ENCODE peak calls at places on chromosome 6, in five cellular contexts. F, B, K, J and A are unnamed samples.
A peak's percentile ranks its signal among the peaks of the same experiment; 100 is the strongest.

GRCh38 chr6:184161-184695 is 108.1 kb upstream of the DUSP22 start:
- DNase-seq in F (peak; percentile 86), B (no peak), K (no peak), J (no peak), A (no peak)

GRCh38 chr6:165814669-165815068 is 151.6 kb upstream of the PDE10A start:
- DNase-seq in F (no peak), B (no peak), K (no peak), J (no peak), A (no peak)

GRCh38 chr6:45772886-45773285 is 242.8 kb downstream of the CLIC5 start:
- DNase-seq in F (no peak), B (no peak), K (no peak), J (no peak), A (no peak)

GRCh38 chr6:165091121-165091785 is 218.2 kb downstream of the C6orf118 start:
- DNase-seq in F (no peak), B (no peak), K (no peak), J (no peak), A (no peak)

GRCh38 chr6:88920777-88921728 is 42.4 kb downstream of the RNGTT start:
- DNase-seq in F (no peak), B (no peak), K (no peak), J (no peak), A (no peak)

GRCh38 chr6:8589941-8590676 is 154.8 kb upstream of the SLC35B3 start:
- DNase-seq in F (no peak), B (no peak), K (no peak), J (no peak), A (no peak)

GRCh38 chr6:15437090-15437489 is 191.2 kb downstream of the JARID2 start:
- DNase-seq in F (no peak), B (no peak), K (no peak), J (no peak), A (no peak)

GRCh38 chr6:90105766-90106165 is 190.9 kb downstream of the BACH2 start:
- DNase-seq in F (no peak), B (no peak), K (no peak), J (no peak), A (no peak)

GRCh38 chr6:79170915-79171314 is 63.6 kb downstream of the HMGN3 start:
- DNase-seq in F (no peak), B (peak; percentile 77), K (no peak), J (no peak), A (no peak)

GRCh38 chr6:55868910-55869479 is 6.4 kb downstream of the BMP5 start:
- DNase-seq in F (no peak), B (peak; percentile 11), K (no peak), J (no peak), A (peak; percentile 16)

GRCh38 chr6:39602590-39603319 is 122.5 kb downstream of the KIF6 start:
- DNase-seq in F (no peak), B (no peak), K (no peak), J (no peak), A (no peak)

GRCh38 chr6:106066984-106067383 is 19.2 kb upstream of the PRDM1 start:
- DNase-seq in F (no peak), B (peak; percentile 56), K (no peak), J (no peak), A (no peak)

GRCh38 chr6:108667984-108668383 is 107.3 kb downstream of the FOXO3 start:
- DNase-seq in F (no peak), B (peak; percentile 57), K (no peak), J (no peak), A (peak; percentile 5)

GRCh38 chr6:122825180-122825579 is 36.1 kb downstream of the SMPDL3A start:
- DNase-seq in F (no peak), B (no peak), K (no peak), J (no peak), A (no peak)

GRCh38 chr6:41733707-41734665 is 1.4 kb downstream of the TFEB start:
- DNase-seq in F (peak; percentile 92), B (peak; percentile 57), K (peak; percentile 88), J (peak; percentile 78), A (peak; percentile 95)

GRCh38 chr6:143215785-143216184 is 155.1 kb downstream of the AIG1 start:
- DNase-seq in F (no peak), B (no peak), K (no peak), J (no peak), A (no peak)

GRCh38 chr6:134482585-134483346 is 164.9 kb upstream of the SGK1 start:
- DNase-seq in F (no peak), B (no peak), K (no peak), J (peak; percentile 51), A (no peak)

GRCh38 chr6:21115111-21115510 is 478.4 kb upstream of the SOX4 start:
- DNase-seq in F (no peak), B (peak; percentile 42), K (no peak), J (no peak), A (no peak)

GRCh38 chr6:108564178-108564577 is 3.5 kb downstream of the FOXO3 start:
- DNase-seq in F (no peak), B (peak; percentile 99), K (no peak), J (no peak), A (no peak)

GRCh38 chr6:23559587-23560343 is 566.2 kb upstream of the NRSN1 start:
- DNase-seq in F (no peak), B (no peak), K (peak; percentile 36), J (peak; percentile 9), A (no peak)

GRCh38 chr6:20205722-20206154 is 6.5 kb downstream of the MBOAT1 start:
- DNase-seq in F (no peak), B (no peak), K (no peak), J (no peak), A (no peak)

GRCh38 chr6:21747441-21747840 is 153.9 kb downstream of the SOX4 start:
- DNase-seq in F (no peak), B (no peak), K (no peak), J (no peak), A (no peak)

GRCh38 chr6:16239798-16240123 is 1.4 kb downstream of the GMPR start:
- DNase-seq in F (no peak), B (peak; percentile 35), K (no peak), J (no peak), A (no peak)

GRCh38 chr6:39778581-39779270 is 13.4 kb upstream of the DAAM2 start:
- DNase-seq in F (no peak), B (peak; percentile 24), K (no peak), J (no peak), A (no peak)

GRCh38 chr6:168934856-168935627 is 318.6 kb downstream of the THBS2 start:
- DNase-seq in F (no peak), B (peak; percentile 12), K (no peak), J (no peak), A (no peak)

GRCh38 chr6:130559166-130559565 is 193.3 kb downstream of the TMEM200A start:
- DNase-seq in F (no peak), B (no peak), K (no peak), J (no peak), A (no peak)

GRCh38 chr6:2853766-2854393 is 12.2 kb upstream of the SERPINB1 start:
- DNase-seq in F (peak; percentile 70), B (peak; percentile 87), K (peak; percentile 61), J (no peak), A (peak; percentile 60)

GRCh38 chr6:158475344-158476302 is 84.3 kb upstream of the TMEM181 start:
- DNase-seq in F (no peak), B (peak; percentile 60), K (no peak), J (no peak), A (peak; percentile 84)

GRCh38 chr6:134081506-134081905 is 29.1 kb upstream of the SLC2A12 start:
- DNase-seq in F (no peak), B (no peak), K (no peak), J (no peak), A (no peak)

GRCh38 chr6:18501313-18502013 is 114.3 kb downstream of the RNF144B start:
- DNase-seq in F (no peak), B (peak; percentile 55), K (peak; percentile 60), J (peak; percentile 46), A (peak; percentile 30)

GRCh38 chr6:37038297-37039198 is 33.1 kb downstream of the FGD2 start:
- DNase-seq in F (no peak), B (peak; percentile 74), K (peak; percentile 49), J (peak; percentile 56), A (no peak)

GRCh38 chr6:29419516-29419915 is 4.8 kb downstream of the OR12D1 start:
- DNase-seq in F (no peak), B (no peak), K (no peak), J (no peak), A (no peak)

DNA sequence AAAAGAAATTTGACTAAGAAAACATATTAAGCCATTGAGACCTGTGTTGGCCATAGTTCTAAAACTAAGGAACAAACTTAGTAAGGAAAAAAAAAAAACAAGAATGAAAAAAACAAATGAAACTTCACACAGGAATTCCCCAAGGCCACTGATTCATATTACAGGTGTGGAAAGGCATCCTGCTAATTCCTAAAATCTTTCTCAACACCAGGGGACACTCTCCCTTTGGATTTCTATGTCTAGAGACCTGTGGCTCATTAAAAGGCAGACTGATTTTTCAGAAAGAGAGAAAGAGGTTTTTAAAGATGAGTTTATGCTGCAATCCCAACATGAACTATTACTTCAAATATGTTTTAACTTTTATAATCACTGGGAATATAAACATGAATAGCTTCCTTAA is at the start of gene OR12D1:
- DNase-seq in F (no peak), B (no peak), K (no peak), J (no peak), A (no peak)
- TF ChIP-seq CTCF in F (no peak), B (no peak), K (no peak), J (no peak), A (no peak)

DNA sequence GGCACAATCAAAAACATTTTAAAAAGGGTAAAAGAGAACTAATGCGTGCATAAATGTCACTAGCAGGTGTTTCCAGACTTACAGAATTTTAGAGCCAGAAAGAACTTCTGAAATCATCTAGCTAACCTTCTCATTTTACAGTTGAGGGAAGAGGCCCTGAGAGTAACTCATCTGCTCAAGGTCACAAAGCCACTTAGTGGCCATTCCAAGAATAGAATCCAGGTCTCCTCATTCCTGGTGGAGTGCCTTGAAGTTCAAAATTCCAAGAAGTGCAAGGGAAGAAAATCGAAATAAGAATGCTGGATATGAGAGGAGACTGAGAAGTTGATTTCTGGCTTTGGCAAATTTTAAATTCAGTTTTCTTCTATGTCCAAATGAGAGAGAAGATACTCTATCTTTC is 3.2 kb upstream of the KIAA0408 start:
- DNase-seq in F (no peak), B (peak; percentile 12), K (no peak), J (no peak), A (no peak)
- TF ChIP-seq CTCF in F (no peak), B (no peak), K (no peak), J (no peak), A (no peak)

GRCh38 chr6:92810913-92811312 is 608.4 kb downstream of the EPHA7 start:
- DNase-seq in F (peak; percentile 93), B (peak; percentile 6), K (no peak), J (no peak), A (peak; percentile 59)
- TF ChIP-seq CTCF in F (peak; percentile 89), B (peak; percentile 39), K (no peak), J (no peak), A (peak; percentile 61)

DNA sequence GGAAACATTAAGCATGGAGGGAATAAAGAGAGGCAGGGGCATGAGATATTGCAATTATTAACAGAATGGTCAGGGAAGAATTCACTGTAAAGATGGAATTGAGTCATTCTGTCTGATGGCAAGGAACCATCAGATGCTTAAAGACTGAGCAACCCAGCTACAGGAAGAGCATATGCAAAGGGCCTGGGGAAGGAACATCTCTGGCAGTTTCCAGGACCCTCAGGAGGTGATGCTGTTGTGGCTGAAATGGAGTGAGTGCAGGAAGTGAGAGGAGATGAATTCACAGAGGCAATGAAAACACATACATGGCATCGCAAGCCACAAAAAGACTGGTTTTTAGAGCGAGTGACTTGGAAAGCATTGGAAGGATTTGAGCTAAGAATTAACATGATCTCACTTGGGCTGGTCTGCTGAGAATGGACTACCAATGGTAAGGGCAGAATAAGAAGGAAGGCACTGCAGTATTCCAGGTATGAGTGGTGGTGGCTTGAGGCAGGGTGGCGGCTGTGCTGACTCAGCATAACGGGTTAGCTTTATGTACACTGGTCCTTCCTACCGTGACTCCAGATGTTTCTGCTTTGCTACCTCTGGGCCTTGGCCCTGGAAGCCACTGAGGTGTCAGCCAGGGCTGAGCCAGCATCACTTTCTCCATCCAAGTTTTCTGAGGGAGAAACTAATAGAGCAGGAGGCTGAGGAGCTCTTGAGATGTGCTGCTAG is 13.1 kb upstream of the BTN3A3 start:
- DNase-seq in F (no peak), B (no peak), K (no peak), J (no peak), A (no peak)
- TF ChIP-seq CTCF in F (no peak), B (no peak), K (no peak), J (no peak), A (no peak)